ENCODE peak calls at places on chromosomes 3 and 15, in nine cellular contexts. O, H, T, U, M, X, N, Z and S are unnamed samples.

GRCh38 chr15:73978896-73979295 is 13.2 kb downstream of the STOML1 start:
- DNase-seq in O (no peak), T (no peak), X (no peak), N (no peak), H (no peak), U (no peak), M (no peak), Z (no peak), S (no peak)

GRCh38 chr15:39304201-39304841 is 276.6 kb upstream of the THBS1 start:
- DNase-seq in N (no peak), M (no peak), H (peak), O (no peak), X (no peak), U (no peak), T (no peak), Z (no peak), S (no peak)

GRCh38 chr3:130692455-130692854 is 54.2 kb downstream of the PIK3R4 start:
- DNase-seq in N (no peak), M (no peak), T (no peak), Z (no peak), X (no peak), U (no peak), H (no peak), O (peak), S (no peak)

GRCh38 chr15:65174491-65174890 is 10.7 kb downstream of the CLPX start:
- DNase-seq in T (no peak), O (no peak), U (no peak), M (no peak), Z (no peak), N (no peak), X (no peak), H (no peak), S (no peak)

GRCh38 chr15:25707656-25708365 is 155.3 kb downstream of the ATP10A start:
- DNase-seq in Z (no peak), T (no peak), M (no peak), X (no peak), N (no peak), U (no peak), H (no peak), O (no peak), S (no peak)

GRCh38 chr3:77370413-77370812 is 330.5 kb downstream of the ROBO2 start:
- DNase-seq in X (no peak), O (no peak), T (peak), U (no peak), Z (no peak), M (no peak), N (peak), H (peak), S (no peak)

GRCh38 chr15:61195116-61196002 is 33.7 kb downstream of the RORA start:
- DNase-seq in T (peak), X (peak), O (peak), M (no peak), Z (no peak), U (no peak), H (peak), N (no peak), S (peak)

GRCh38 chr3:138781012-138781470 is 53.7 kb downstream of the PIK3CB start:
- DNase-seq in X (no peak), Z (peak), O (no peak), N (no peak), M (no peak), H (no peak), T (peak), U (peak), S (peak)

GRCh38 chr3:111831840-111832239 is 27.2 kb upstream of the PHLDB2 start:
- DNase-seq in T (peak), M (no peak), U (peak), X (no peak), N (no peak), H (no peak), Z (no peak), O (no peak), S (peak)

GRCh38 chr3:31297899-31298298 is 234.8 kb upstream of the STT3B start:
- DNase-seq in N (no peak), U (no peak), M (no peak), O (no peak), H (no peak), X (no peak), Z (no peak), T (no peak), S (no peak)

GRCh38 chr15:55819397-55820034 is 76.6 kb upstream of the PRTG start:
- DNase-seq in Z (no peak), H (no peak), X (no peak), U (no peak), M (no peak), N (no peak), O (no peak), T (no peak), S (no peak)

GRCh38 chr15:42890161-42890913 is 30.2 kb downstream of the TTBK2 start:
- DNase-seq in N (no peak), X (no peak), Z (no peak), M (no peak), H (peak), U (no peak), O (peak), T (no peak), S (no peak)

GRCh38 chr3:29759443-29760033 is 478.7 kb downstream of the RBMS3 start:
- DNase-seq in O (peak), X (no peak), T (no peak), Z (no peak), H (peak), U (no peak), N (no peak), M (no peak), S (no peak)